ENCODE peak calls at places on chromosomes 3 and 15, in six cellular contexts. Y is mammary epithelial cell; O is H9; J is Peyer's patch; C is CD8-positive, alpha-beta memory T cell; I is upper lobe of right lung. N is an unnamed sample.
A peak's percentile ranks its signal among the peaks of the same experiment; 100 is the strongest.

GRCh38 chr15:74220475-74221248 is 15.5 kb upstream of the CCDC33 start:
- DNase-seq in C (no peak), O (no peak), J (no peak), Y (no peak), I (no peak), N (no peak)

GRCh38 chr15:35181538-35181937 is 96.4 kb upstream of the NANOGP8 start:
- DNase-seq in I (no peak), C (no peak), O (no peak), J (no peak), Y (peak; percentile 11), N (peak; percentile 40)

GRCh38 chr3:69763976-69764851 is 24.9 kb downstream of the MITF start:
- DNase-seq in C (no peak), Y (no peak), O (no peak), J (no peak), I (no peak), N (no peak)

GRCh38 chr3:153513236-153513635 is 351.2 kb downstream of the RAP2B start:
- DNase-seq in J (no peak), Y (peak; percentile 20), C (peak; percentile 1), I (no peak), O (no peak), N (no peak)

GRCh38 chr15:43317566-43318184 is 12.7 kb downstream of the LCMT2 start:
- DNase-seq in J (no peak), Y (no peak), C (no peak), O (no peak), I (no peak), N (no peak)

GRCh38 chr3:154018100-154018696 is 103.0 kb upstream of the ARHGEF26 start:
- DNase-seq in Y (no peak), C (peak; percentile 1), I (no peak), J (no peak), O (peak; percentile 77), N (peak; percentile 17)

GRCh38 chr3:98722389-98722788 is 40.8 kb upstream of the ST3GAL6 start:
- DNase-seq in C (no peak), I (no peak), J (no peak), O (peak; percentile 39), Y (no peak), N (no peak)

GRCh38 chr3:194097141-194097880 is 38.6 kb upstream of the HES1 start:
- DNase-seq in J (no peak), I (no peak), O (no peak), C (no peak), Y (no peak), N (no peak)

GRCh38 chr15:44550256-44550655 is 13.3 kb downstream of the EIF3J start:
- DNase-seq in C (no peak), J (no peak), I (no peak), Y (no peak), O (no peak), N (no peak)

GRCh38 chr15:63382966-63383710 is 1.5 kb upstream of the CA12 start:
- DNase-seq in O (no peak), I (no peak), C (no peak), Y (no peak), J (no peak), N (no peak)
- H3K27me3 ChIP-seq in O (peaks cover 9% of the 10 kb centered on the region), I (peaks cover 28% of the 10 kb centered on the region), C (peaks cover 15% of the 10 kb centered on the region), Y (no peaks in the 10 kb centered on the region), J (no peaks in the 10 kb centered on the region), N (no peaks in the 10 kb centered on the region)

GRCh38 chr15:98386594-98386993 is 261.7 kb upstream of the IGF1R start:
- DNase-seq in I (no peak), O (no peak), Y (no peak), J (no peak), C (no peak), N (no peak)
- H3K27me3 ChIP-seq in I (peaks cover 7% of the 10 kb centered on the region), O (no peaks in the 10 kb centered on the region), Y (peaks cover 2% of the 10 kb centered on the region), J (no peaks in the 10 kb centered on the region), C (no peaks in the 10 kb centered on the region), N (peaks cover 4% of the 10 kb centered on the region)

GRCh38 chr15:95138604-95139270 is 907.4 kb downstream of the MCTP2 start:
- DNase-seq in J (no peak), I (no peak), O (no peak), Y (no peak), C (no peak), N (no peak)
- H3K27me3 ChIP-seq in J (no peaks in the 10 kb centered on the region), I (no peaks in the 10 kb centered on the region), O (no peaks in the 10 kb centered on the region), Y (no peaks in the 10 kb centered on the region), C (no peaks in the 10 kb centered on the region), N (no peaks in the 10 kb centered on the region)

GRCh38 chr3:188507244-188507720 is 353.3 kb downstream of the LPP start:
- DNase-seq in I (peak; percentile 62), J (no peak), Y (peak; percentile 25), C (no peak), O (no peak), N (no peak)
- H3K27me3 ChIP-seq in I (no peaks in the 10 kb centered on the region), J (no peaks in the 10 kb centered on the region), Y (no peaks in the 10 kb centered on the region), C (no peaks in the 10 kb centered on the region), O (no peaks in the 10 kb centered on the region), N (no peaks in the 10 kb centered on the region)